ENCODE peak calls at places on chromosomes 2 and 18, in four cellular contexts. One of them, this sample, is unnamed. For H3K4me1, the result is how much of the 10 kb centered on the place peaks cover.

GRCh38 chr2:73822276-73822675 is 6.5 kb upstream of the STAMBP start:
- DNase-seq in breast epithelium: no peak
- DNase-seq in lower lobe of right lung: no peak
- DNase-seq in PC-3: no peak
- DNase-seq in this sample: no peak

GRCh38 chr2:44203542-44203941 is 34.9 kb downstream of the PPM1B start:
- DNase-seq in breast epithelium: no peak
- DNase-seq in lower lobe of right lung: no peak
- DNase-seq in PC-3: no peak
- DNase-seq in this sample: no peak

GRCh38 chr18:21739604-21740473 is 753 bp upstream of the MIB1 start:
- DNase-seq in breast epithelium: no peak
- DNase-seq in lower lobe of right lung: no peak
- DNase-seq in PC-3: no peak
- DNase-seq in this sample: no peak

GRCh38 chr2:112482309-112483046 is 522 bp downstream of the TTL start:
- DNase-seq in breast epithelium: no peak
- DNase-seq in lower lobe of right lung: peak
- DNase-seq in PC-3: peak
- DNase-seq in this sample: no peak

GRCh38 chr18:49207373-49207772 is 253.1 kb downstream of the DYM start:
- DNase-seq in breast epithelium: no peak
- DNase-seq in lower lobe of right lung: no peak
- DNase-seq in PC-3: peak
- DNase-seq in this sample: no peak

GRCh38 chr18:79870369-79871025 is 72.8 kb downstream of the KCNG2 start:
- DNase-seq in breast epithelium: peak
- DNase-seq in lower lobe of right lung: no peak
- DNase-seq in PC-3: no peak
- DNase-seq in this sample: no peak

GRCh38 chr2:226782092-226782713 is 17.4 kb downstream of the IRS1 start:
- DNase-seq in breast epithelium: no peak
- DNase-seq in lower lobe of right lung: no peak
- DNase-seq in PC-3: no peak
- DNase-seq in this sample: no peak

GRCh38 chr2:100785621-100786296 is 34.2 kb upstream of the NPAS2 start:
- DNase-seq in breast epithelium: no peak
- DNase-seq in lower lobe of right lung: no peak
- DNase-seq in PC-3: peak
- DNase-seq in this sample: no peak

GRCh38 chr2:126720031-126720368 is 64.0 kb downstream of the GYPC start:
- DNase-seq in breast epithelium: no peak
- DNase-seq in lower lobe of right lung: no peak
- DNase-seq in PC-3: no peak
- DNase-seq in this sample: no peak

GRCh38 chr2:78592547-78592946 is 433.0 kb upstream of the REG3G start:
- DNase-seq in breast epithelium: no peak
- DNase-seq in lower lobe of right lung: no peak
- DNase-seq in PC-3: no peak
- DNase-seq in this sample: no peak

GRCh38 chr2:109243526-109244425 is 114.8 kb downstream of the SH3RF3 start:
- DNase-seq in breast epithelium: no peak
- DNase-seq in lower lobe of right lung: no peak
- DNase-seq in PC-3: no peak
- DNase-seq in this sample: no peak

GRCh38 chr2:109246176-109246575 is 117.2 kb downstream of the SH3RF3 start:
- DNase-seq in breast epithelium: no peak
- DNase-seq in lower lobe of right lung: no peak
- DNase-seq in PC-3: no peak
- DNase-seq in this sample: no peak

GRCh38 chr2:109246616-109247015 is 117.6 kb downstream of the SH3RF3 start:
- DNase-seq in breast epithelium: no peak
- DNase-seq in lower lobe of right lung: no peak
- DNase-seq in PC-3: no peak
- DNase-seq in this sample: no peak

GRCh38 chr2:109242654-109243331 is 113.8 kb downstream of the SH3RF3 start:
- DNase-seq in breast epithelium: peak
- DNase-seq in lower lobe of right lung: no peak
- DNase-seq in PC-3: peak
- DNase-seq in this sample: peak

GRCh38 chr2:109244750-109245382 is 115.9 kb downstream of the SH3RF3 start:
- DNase-seq in breast epithelium: no peak
- DNase-seq in lower lobe of right lung: no peak
- DNase-seq in PC-3: no peak
- DNase-seq in this sample: no peak
- H3K27ac ChIP-seq in breast epithelium: peak
- H3K27ac ChIP-seq in lower lobe of right lung: peak
- H3K27ac ChIP-seq in PC-3: no peak
- H3K27ac ChIP-seq in this sample: peak

DNA sequence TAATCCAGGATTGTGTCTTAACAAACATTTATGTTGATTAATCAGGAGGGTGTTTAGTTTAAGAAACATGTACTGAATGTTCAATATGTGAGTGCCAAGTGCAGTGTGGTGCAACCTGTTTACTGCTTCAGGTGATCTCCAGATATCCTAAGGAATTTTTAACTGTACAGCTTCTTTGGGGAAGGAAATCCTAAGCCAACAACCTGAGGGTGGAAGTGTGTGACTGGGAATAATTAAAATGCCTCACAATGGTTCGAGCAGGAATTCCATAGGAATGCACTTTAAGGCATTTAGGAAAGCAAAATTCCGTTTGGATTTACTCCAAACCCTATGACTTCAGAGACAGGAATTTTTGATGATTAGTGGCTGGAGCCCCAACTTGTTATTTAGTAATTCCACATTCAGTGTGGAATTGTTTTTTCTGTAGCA is 16.4 kb downstream of the CRIM1 start:
- DNase-seq in breast epithelium: no peak
- DNase-seq in lower lobe of right lung: no peak
- DNase-seq in PC-3: peak
- DNase-seq in this sample: no peak
- H3K4me1 ChIP-seq in breast epithelium: under half
- H3K4me1 ChIP-seq in lower lobe of right lung: half or more
- H3K4me1 ChIP-seq in PC-3: half or more
- H3K4me1 ChIP-seq in this sample: half or more

GRCh38 chr2:161238264-161238558 is 70.0 kb upstream of the PSMD14 start:
- DNase-seq in breast epithelium: no peak
- DNase-seq in lower lobe of right lung: no peak
- DNase-seq in PC-3: no peak
- DNase-seq in this sample: no peak

GRCh38 chr2:161237397-161238263 is 70.6 kb upstream of the PSMD14 start:
- DNase-seq in breast epithelium: no peak
- DNase-seq in lower lobe of right lung: peak
- DNase-seq in PC-3: peak
- DNase-seq in this sample: no peak

GRCh38 chr2:161239416-161240109 is 68.7 kb upstream of the PSMD14 start:
- DNase-seq in breast epithelium: no peak
- DNase-seq in lower lobe of right lung: peak
- DNase-seq in PC-3: no peak
- DNase-seq in this sample: no peak

GRCh38 chr2:161241894-161242293 is 66.3 kb upstream of the PSMD14 start:
- DNase-seq in breast epithelium: no peak
- DNase-seq in lower lobe of right lung: no peak
- DNase-seq in PC-3: no peak
- DNase-seq in this sample: no peak

GRCh38 chr2:161238559-161239415 is 69.4 kb upstream of the PSMD14 start:
- DNase-seq in breast epithelium: no peak
- DNase-seq in lower lobe of right lung: peak
- DNase-seq in PC-3: peak
- DNase-seq in this sample: no peak
- H3K27ac ChIP-seq in breast epithelium: peak
- H3K27ac ChIP-seq in lower lobe of right lung: peak
- H3K27ac ChIP-seq in PC-3: no peak
- H3K27ac ChIP-seq in this sample: no peak

DNA sequence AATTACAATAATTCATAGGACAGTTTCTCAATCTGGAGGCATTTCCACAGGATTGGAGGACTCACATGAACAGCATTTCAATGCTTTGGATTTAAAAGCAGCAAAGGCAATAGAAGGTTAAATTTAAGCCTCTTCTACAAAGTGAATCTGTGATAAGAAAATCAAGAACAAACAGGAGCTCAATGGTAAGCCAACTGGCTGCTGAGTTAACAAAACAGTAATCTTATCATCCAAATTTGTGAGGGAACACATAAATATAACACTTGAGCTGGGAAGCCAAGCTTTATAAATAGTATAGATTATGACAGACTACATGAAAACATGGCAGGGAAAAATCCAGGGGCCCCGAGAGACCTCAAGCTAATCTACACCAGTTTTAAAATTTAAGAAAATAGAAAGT is 108.5 kb upstream of the PGAP1 start:
- DNase-seq in breast epithelium: no peak
- DNase-seq in lower lobe of right lung: no peak
- DNase-seq in PC-3: no peak
- DNase-seq in this sample: no peak
- H3K4me1 ChIP-seq in breast epithelium: under half
- H3K4me1 ChIP-seq in lower lobe of right lung: under half
- H3K4me1 ChIP-seq in PC-3: under half
- H3K4me1 ChIP-seq in this sample: under half